ENCODE peak calls at places on chromosomes 13 and 19, in five cellular contexts. H, A, K, I and Q are unnamed samples.

GRCh38 chr13:74246398-74246975 is 112.3 kb upstream of the KLF12 start:
- DNase-seq in K (peak; percentile 56), I (no peak), H (peak; percentile 18), A (no peak), Q (no peak)

GRCh38 chr19:2552859-2553258 is 76.9 kb downstream of the GADD45B start:
- DNase-seq in A (no peak), H (peak; percentile 37), K (no peak), I (no peak), Q (peak; percentile 66)

GRCh38 chr19:18494267-18494607 is 27.6 kb downstream of the ELL start:
- DNase-seq in I (no peak), A (no peak), K (no peak), H (no peak), Q (no peak)

GRCh38 chr13:20940083-20940482 is 37.5 kb upstream of the XPO4 start:
- DNase-seq in I (no peak), H (no peak), K (no peak), A (no peak), Q (no peak)

GRCh38 chr19:28841531-28841930 is 371.4 kb downstream of the UQCRFS1 start:
- DNase-seq in I (no peak), K (no peak), A (no peak), H (no peak), Q (no peak)

GRCh38 chr19:10817291-10818038 is 18.5 kb downstream of the TMED1 start:
- DNase-seq in H (no peak), I (no peak), K (peak; percentile 51), A (peak; percentile 73), Q (no peak)

GRCh38 chr19:19900124-19900523 is 622 bp upstream of the ZNF93 start:
- DNase-seq in H (no peak), A (no peak), I (no peak), K (no peak), Q (no peak)

GRCh38 chr19:19026299-19026971 is 6.9 kb downstream of the SUGP2 start:
- DNase-seq in A (no peak), K (no peak), I (no peak), H (no peak), Q (no peak)

GRCh38 chr19:31670931-31671330 is 321.7 kb upstream of the TSHZ3 start:
- DNase-seq in A (no peak), I (no peak), H (no peak), K (no peak), Q (no peak)

GRCh38 chr19:9847087-9847671 is 12.1 kb downstream of the PIN1 start:
- DNase-seq in H (peak; percentile 50), I (no peak), K (no peak), A (no peak), Q (no peak)

GRCh38 chr13:113813070-113813748 is 50.7 kb downstream of the GAS6 start:
- DNase-seq in H (no peak), K (no peak), A (no peak), I (no peak), Q (no peak)

GRCh38 chr19:23415034-23415433 is 19.8 kb upstream of the ZNF91 start:
- DNase-seq in H (no peak), A (no peak), K (no peak), I (no peak), Q (no peak)

GRCh38 chr19:8491574-8491973 is 10.9 kb downstream of the PRAM1 start:
- DNase-seq in I (no peak), K (no peak), A (no peak), H (no peak), Q (no peak)

GRCh38 chr19:6677924-6678689 is 8.1 kb upstream of the TNFSF14 start:
- DNase-seq in H (peak; percentile 44), K (peak; percentile 33), I (peak; percentile 51), A (no peak), Q (peak; percentile 60)

GRCh38 chr13:79548886-79549285 is 67.9 kb downstream of the NDFIP2 start:
- DNase-seq in I (no peak), K (no peak), H (no peak), A (no peak), Q (no peak)
- TF ChIP-seq CTCF in I (no peak), K (no peak), H (no peak), A (peak; percentile 5), Q (no peak)

GRCh38 chr13:46146898-46147297 is 35.1 kb downstream of the LCP1 start:
- DNase-seq in A (no peak), H (no peak), K (no peak), I (no peak), Q (no peak)
- TF ChIP-seq CTCF in A (no peak), H (no peak), K (no peak), I (peak; percentile 22), Q (no peak)

DNA sequence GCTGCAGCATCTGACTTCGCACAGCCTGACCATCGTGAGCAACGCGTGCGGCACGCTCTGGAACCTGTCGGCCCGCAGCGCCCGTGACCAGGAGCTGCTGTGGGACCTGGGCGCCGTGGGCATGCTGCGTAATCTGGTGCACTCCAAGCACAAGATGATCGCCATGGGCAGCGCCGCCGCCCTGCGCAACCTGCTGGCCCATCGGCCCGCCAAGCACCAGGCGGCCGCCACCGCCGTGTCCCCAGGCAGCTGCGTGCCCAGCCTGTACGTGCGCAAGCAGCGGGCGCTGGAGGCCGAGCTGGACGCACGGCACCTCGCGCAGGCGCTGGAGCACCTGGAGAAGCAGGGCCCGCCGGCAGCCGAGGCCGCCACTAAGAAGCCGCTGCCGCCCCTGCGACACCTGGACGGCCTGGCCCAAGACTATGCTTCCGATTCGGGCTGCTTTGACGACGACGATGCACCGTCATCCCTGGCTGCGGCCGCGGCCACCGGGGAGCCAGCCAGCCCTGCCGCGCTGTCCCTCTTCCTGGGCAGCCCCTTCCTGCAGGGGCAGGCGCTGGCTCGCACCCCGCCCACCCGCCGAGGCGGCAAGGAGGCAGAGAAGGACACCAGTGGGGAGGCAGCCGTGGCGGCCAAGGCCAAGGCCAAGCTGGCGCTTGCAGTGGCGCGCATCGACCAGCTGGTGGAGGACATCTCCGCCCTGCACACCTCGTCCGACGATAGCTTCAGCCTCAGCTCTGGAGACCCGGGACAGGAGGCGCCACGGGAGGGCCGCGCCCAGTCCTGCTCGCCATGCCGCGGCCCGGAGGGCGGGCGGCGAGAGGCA is 13.6 kb downstream of the C19orf25 start:
- DNase-seq in I (no peak), A (no peak), H (peak; percentile 37), K (peak; percentile 39), Q (no peak)
- TF ChIP-seq CTCF in I (peak; percentile 24), A (no peak), H (no peak), K (peak; percentile 28), Q (peak; percentile 36)

GRCh38 chr13:110405597-110406450 is 98.7 kb downstream of the COL4A2 start:
- DNase-seq in A (no peak), K (no peak), I (no peak), H (no peak), Q (no peak)

GRCh38 chr13:110408286-110408685 is 101.2 kb downstream of the COL4A2 start:
- DNase-seq in K (no peak), A (no peak), H (no peak), I (no peak), Q (no peak)

GRCh38 chr13:110409581-110409992 is 102.5 kb downstream of the COL4A2 start:
- DNase-seq in K (no peak), A (no peak), I (no peak), H (no peak), Q (no peak)

GRCh38 chr13:110407531-110407930 is 100.4 kb downstream of the COL4A2 start:
- DNase-seq in H (no peak), A (no peak), K (no peak), I (no peak), Q (no peak)

GRCh38 chr13:110407021-110407420 is 99.9 kb downstream of the COL4A2 start:
- DNase-seq in K (no peak), I (no peak), A (no peak), H (no peak), Q (no peak)
- TF ChIP-seq CTCF in K (no peak), I (no peak), A (no peak), H (no peak), Q (no peak)

GRCh38 chr13:90352763-90353162 is 994.7 kb upstream of the MIR17HG start:
- DNase-seq in A (no peak), I (no peak), K (no peak), H (no peak), Q (no peak)

GRCh38 chr13:90360785-90361184 is 986.7 kb upstream of the MIR17HG start:
- DNase-seq in I (no peak), A (no peak), H (no peak), K (no peak), Q (no peak)

DNA sequence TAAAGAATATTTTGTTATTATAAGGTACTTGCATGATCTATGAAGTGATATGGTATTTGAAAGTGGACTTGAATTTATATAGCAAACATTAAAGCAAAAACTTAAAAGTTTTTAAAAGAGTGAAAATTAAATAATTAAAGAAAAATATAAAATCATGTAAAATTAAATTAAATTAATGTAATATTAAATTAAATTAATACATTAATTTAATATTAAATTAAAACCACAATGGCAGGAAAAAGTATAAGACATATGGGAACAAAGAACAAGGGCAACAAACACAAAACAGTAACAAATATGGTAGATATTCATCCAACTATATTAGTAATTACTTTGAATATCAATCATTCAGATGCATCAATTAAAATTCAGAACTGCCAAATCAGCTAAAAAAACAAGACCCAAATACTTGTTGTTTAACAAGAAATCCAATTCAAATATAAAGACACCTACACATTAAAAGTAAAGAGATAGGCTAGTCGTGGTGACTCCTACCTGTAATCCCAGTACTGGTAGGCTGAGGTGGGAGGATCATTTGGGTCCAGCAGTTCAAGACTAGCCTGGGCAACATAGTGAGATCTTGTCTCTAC is 992.2 kb upstream of the MIR17HG start:
- DNase-seq in K (no peak), A (no peak), I (no peak), H (no peak), Q (no peak)
- TF ChIP-seq CTCF in K (no peak), A (no peak), I (no peak), H (no peak), Q (no peak)

DNA sequence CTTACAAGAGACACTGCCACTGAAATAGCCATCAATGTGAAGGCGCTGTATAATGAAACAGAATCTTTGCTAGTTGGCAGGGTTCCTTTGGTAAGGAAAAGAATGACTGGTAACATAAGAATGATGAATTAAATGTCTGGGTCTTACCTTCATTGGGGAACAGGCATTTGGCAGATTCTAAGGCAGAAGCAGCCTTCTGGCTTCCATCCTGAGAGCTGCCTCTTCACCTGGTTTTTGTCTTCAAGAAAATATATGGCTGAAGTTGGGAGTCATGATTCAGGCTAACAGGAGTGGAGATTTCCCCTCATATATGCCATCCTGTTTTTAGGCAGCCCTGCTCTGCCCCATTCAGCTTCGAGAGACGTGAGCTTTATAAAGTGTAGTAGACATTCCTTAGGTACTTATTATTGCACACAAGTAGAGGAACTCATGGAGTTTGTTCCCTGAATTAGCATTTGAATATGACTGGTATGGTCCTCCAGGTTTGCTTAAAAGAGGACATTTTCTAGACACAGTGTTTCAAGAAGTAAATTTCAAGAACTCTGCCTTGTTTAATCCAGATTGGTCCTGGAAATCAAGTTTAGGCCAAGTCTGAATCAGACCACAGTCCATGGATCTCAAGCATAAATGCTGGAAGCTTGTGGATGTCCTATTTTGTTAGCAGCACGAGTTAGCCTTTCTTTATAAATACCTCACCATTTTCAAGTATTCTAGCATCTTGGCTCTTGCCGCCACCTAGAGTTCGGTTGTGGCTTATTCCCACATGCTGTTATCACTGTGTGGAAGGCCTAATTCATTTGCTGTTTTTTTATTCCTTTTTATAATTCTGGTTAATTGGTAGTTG is 56.2 kb upstream of the AKAP11 start:
- DNase-seq in I (no peak), A (no peak), H (no peak), K (no peak), Q (no peak)
- TF ChIP-seq CTCF in I (peak; percentile 32), A (no peak), H (peak; percentile 40), K (no peak), Q (peak; percentile 18)

GRCh38 chr13:51912091-51912490 is 50.3 kb downstream of the CCDC70 start:
- DNase-seq in H (no peak), I (no peak), A (no peak), K (no peak), Q (no peak)
- TF ChIP-seq CTCF in H (no peak), I (no peak), A (no peak), K (no peak), Q (no peak)

GRCh38 chr13:51814825-51815650 is 11.1 kb upstream of the DHRS12 start:
- DNase-seq in I (peak; percentile 73), A (peak; percentile 37), H (peak; percentile 76), K (peak; percentile 62), Q (no peak)
- TF ChIP-seq CTCF in I (peak; percentile 89), A (peak; percentile 87), H (peak; percentile 92), K (peak; percentile 68), Q (peak; percentile 93)